ENCODE peak calls at places on chromosomes 13 and 19, in seven cellular contexts. One of them, this sample, is unnamed.

GRCh38 chr13:40190656-40191100 is 475.8 kb downstream of the FOXO1 start:
- DNase-seq in GM03348: peak
- DNase-seq in stimulated activated CD4-positive, alpha-beta T cell treated with anti-CD3 and anti-CD28 coated beads, Interleukin-12 subunit alpha, Interleukin-12 subunit beta, amount 100 ng/mL, for 48 hours: peak
- DNase-seq in activated T-cell treated with anti-CD3 and anti-CD28 coated beads for 4 hours: peak
- DNase-seq in T-cell: peak
- DNase-seq in GM10248: no peak
- DNase-seq in T-helper 1 cell: peak
- DNase-seq in this sample: peak

GRCh38 chr13:47241446-47241845 is 344.6 kb upstream of the HTR2A start:
- DNase-seq in GM03348: no peak
- DNase-seq in T-cell: no peak
- DNase-seq in activated T-cell treated with anti-CD3 and anti-CD28 coated beads for 4 hours: no peak
- DNase-seq in stimulated activated CD4-positive, alpha-beta T cell treated with anti-CD3 and anti-CD28 coated beads, Interleukin-12 subunit alpha, Interleukin-12 subunit beta, amount 100 ng/mL, for 48 hours: no peak
- DNase-seq in T-helper 1 cell: no peak
- DNase-seq in GM10248: no peak
- DNase-seq in this sample: no peak

GRCh38 chr19:16293133-16294085 is 31.2 kb upstream of the KLF2 start:
- DNase-seq in stimulated activated CD4-positive, alpha-beta T cell treated with anti-CD3 and anti-CD28 coated beads, Interleukin-12 subunit alpha, Interleukin-12 subunit beta, amount 100 ng/mL, for 48 hours: no peak
- DNase-seq in GM03348: peak
- DNase-seq in T-helper 1 cell: no peak
- DNase-seq in activated T-cell treated with anti-CD3 and anti-CD28 coated beads for 4 hours: no peak
- DNase-seq in T-cell: no peak
- DNase-seq in GM10248: no peak
- DNase-seq in this sample: no peak

GRCh38 chr13:73720216-73720840 is 413.9 kb downstream of the KLF12 start:
- DNase-seq in activated T-cell treated with anti-CD3 and anti-CD28 coated beads for 4 hours: no peak
- DNase-seq in T-cell: no peak
- DNase-seq in T-helper 1 cell: no peak
- DNase-seq in GM03348: no peak
- DNase-seq in stimulated activated CD4-positive, alpha-beta T cell treated with anti-CD3 and anti-CD28 coated beads, Interleukin-12 subunit alpha, Interleukin-12 subunit beta, amount 100 ng/mL, for 48 hours: no peak
- DNase-seq in GM10248: no peak
- DNase-seq in this sample: no peak

GRCh38 chr19:48452255-48452654 is 3.1 kb upstream of the KCNJ14 start:
- DNase-seq in GM10248: no peak
- DNase-seq in T-helper 1 cell: no peak
- DNase-seq in stimulated activated CD4-positive, alpha-beta T cell treated with anti-CD3 and anti-CD28 coated beads, Interleukin-12 subunit alpha, Interleukin-12 subunit beta, amount 100 ng/mL, for 48 hours: no peak
- DNase-seq in GM03348: no peak
- DNase-seq in T-cell: no peak
- DNase-seq in activated T-cell treated with anti-CD3 and anti-CD28 coated beads for 4 hours: no peak
- DNase-seq in this sample: no peak

GRCh38 chr19:35869327-35870123 is 1.2 kb downstream of the APLP1 start:
- DNase-seq in activated T-cell treated with anti-CD3 and anti-CD28 coated beads for 4 hours: peak
- DNase-seq in GM03348: peak
- DNase-seq in T-helper 1 cell: peak
- DNase-seq in T-cell: peak
- DNase-seq in stimulated activated CD4-positive, alpha-beta T cell treated with anti-CD3 and anti-CD28 coated beads, Interleukin-12 subunit alpha, Interleukin-12 subunit beta, amount 100 ng/mL, for 48 hours: peak
- DNase-seq in GM10248: peak
- DNase-seq in this sample: peak

GRCh38 chr19:7970716-7971448 is 27.4 kb upstream of the TIMM44 start:
- DNase-seq in activated T-cell treated with anti-CD3 and anti-CD28 coated beads for 4 hours: no peak
- DNase-seq in T-helper 1 cell: no peak
- DNase-seq in GM03348: peak
- DNase-seq in stimulated activated CD4-positive, alpha-beta T cell treated with anti-CD3 and anti-CD28 coated beads, Interleukin-12 subunit alpha, Interleukin-12 subunit beta, amount 100 ng/mL, for 48 hours: no peak
- DNase-seq in GM10248: peak
- DNase-seq in T-cell: no peak
- DNase-seq in this sample: peak

GRCh38 chr19:4844348-4845179 is 13.1 kb upstream of the TICAM1 start:
- DNase-seq in GM03348: peak
- DNase-seq in activated T-cell treated with anti-CD3 and anti-CD28 coated beads for 4 hours: no peak
- DNase-seq in stimulated activated CD4-positive, alpha-beta T cell treated with anti-CD3 and anti-CD28 coated beads, Interleukin-12 subunit alpha, Interleukin-12 subunit beta, amount 100 ng/mL, for 48 hours: no peak
- DNase-seq in T-cell: no peak
- DNase-seq in T-helper 1 cell: no peak
- DNase-seq in GM10248: no peak
- DNase-seq in this sample: no peak

GRCh38 chr19:17107546-17108452 is 32.2 kb downstream of the MYO9B start:
- DNase-seq in T-helper 1 cell: no peak
- DNase-seq in GM10248: no peak
- DNase-seq in activated T-cell treated with anti-CD3 and anti-CD28 coated beads for 4 hours: no peak
- DNase-seq in stimulated activated CD4-positive, alpha-beta T cell treated with anti-CD3 and anti-CD28 coated beads, Interleukin-12 subunit alpha, Interleukin-12 subunit beta, amount 100 ng/mL, for 48 hours: no peak
- DNase-seq in T-cell: no peak
- DNase-seq in GM03348: peak
- DNase-seq in this sample: no peak

GRCh38 chr13:40273173-40274000 is 393.1 kb downstream of the FOXO1 start:
- DNase-seq in stimulated activated CD4-positive, alpha-beta T cell treated with anti-CD3 and anti-CD28 coated beads, Interleukin-12 subunit alpha, Interleukin-12 subunit beta, amount 100 ng/mL, for 48 hours: no peak
- DNase-seq in GM03348: no peak
- DNase-seq in GM10248: no peak
- DNase-seq in T-cell: no peak
- DNase-seq in T-helper 1 cell: no peak
- DNase-seq in activated T-cell treated with anti-CD3 and anti-CD28 coated beads for 4 hours: no peak
- DNase-seq in this sample: no peak

GRCh38 chr19:10431254-10431942 is 11.1 kb downstream of the PDE4A start:
- DNase-seq in T-cell: peak
- DNase-seq in GM03348: peak
- DNase-seq in GM10248: peak
- DNase-seq in activated T-cell treated with anti-CD3 and anti-CD28 coated beads for 4 hours: no peak
- DNase-seq in T-helper 1 cell: no peak
- DNase-seq in stimulated activated CD4-positive, alpha-beta T cell treated with anti-CD3 and anti-CD28 coated beads, Interleukin-12 subunit alpha, Interleukin-12 subunit beta, amount 100 ng/mL, for 48 hours: no peak
- DNase-seq in this sample: peak

GRCh38 chr13:25796474-25796873 is 255.3 kb downstream of the SHISA2 start:
- DNase-seq in GM03348: no peak
- DNase-seq in GM10248: no peak
- DNase-seq in stimulated activated CD4-positive, alpha-beta T cell treated with anti-CD3 and anti-CD28 coated beads, Interleukin-12 subunit alpha, Interleukin-12 subunit beta, amount 100 ng/mL, for 48 hours: no peak
- DNase-seq in T-helper 1 cell: no peak
- DNase-seq in T-cell: no peak
- DNase-seq in activated T-cell treated with anti-CD3 and anti-CD28 coated beads for 4 hours: no peak
- DNase-seq in this sample: no peak

GRCh38 chr13:97648171-97648880 is 214.4 kb downstream of the RAP2A start:
- DNase-seq in stimulated activated CD4-positive, alpha-beta T cell treated with anti-CD3 and anti-CD28 coated beads, Interleukin-12 subunit alpha, Interleukin-12 subunit beta, amount 100 ng/mL, for 48 hours: no peak
- DNase-seq in T-helper 1 cell: no peak
- DNase-seq in GM10248: no peak
- DNase-seq in activated T-cell treated with anti-CD3 and anti-CD28 coated beads for 4 hours: no peak
- DNase-seq in GM03348: no peak
- DNase-seq in T-cell: no peak
- DNase-seq in this sample: no peak

GRCh38 chr13:21001471-21001870 is 59.9 kb downstream of the LATS2 start:
- DNase-seq in stimulated activated CD4-positive, alpha-beta T cell treated with anti-CD3 and anti-CD28 coated beads, Interleukin-12 subunit alpha, Interleukin-12 subunit beta, amount 100 ng/mL, for 48 hours: no peak
- DNase-seq in GM03348: no peak
- DNase-seq in T-helper 1 cell: no peak
- DNase-seq in activated T-cell treated with anti-CD3 and anti-CD28 coated beads for 4 hours: no peak
- DNase-seq in T-cell: no peak
- DNase-seq in GM10248: no peak
- DNase-seq in this sample: no peak

GRCh38 chr19:12872941-12873890 is 8.0 kb downstream of the DNASE2 start:
- DNase-seq in activated T-cell treated with anti-CD3 and anti-CD28 coated beads for 4 hours: no peak
- DNase-seq in stimulated activated CD4-positive, alpha-beta T cell treated with anti-CD3 and anti-CD28 coated beads, Interleukin-12 subunit alpha, Interleukin-12 subunit beta, amount 100 ng/mL, for 48 hours: peak
- DNase-seq in T-helper 1 cell: peak
- DNase-seq in GM10248: peak
- DNase-seq in T-cell: peak
- DNase-seq in GM03348: peak
- DNase-seq in this sample: peak

GRCh38 chr13:29684441-29684840 is 89.0 kb upstream of the SLC7A1 start:
- DNase-seq in GM03348: peak
- DNase-seq in GM10248: no peak
- DNase-seq in T-cell: no peak
- DNase-seq in stimulated activated CD4-positive, alpha-beta T cell treated with anti-CD3 and anti-CD28 coated beads, Interleukin-12 subunit alpha, Interleukin-12 subunit beta, amount 100 ng/mL, for 48 hours: no peak
- DNase-seq in T-helper 1 cell: no peak
- DNase-seq in activated T-cell treated with anti-CD3 and anti-CD28 coated beads for 4 hours: no peak
- DNase-seq in this sample: no peak

GRCh38 chr19:54096642-54097106 is 3.9 kb downstream of the OSCAR start:
- DNase-seq in T-helper 1 cell: peak
- DNase-seq in activated T-cell treated with anti-CD3 and anti-CD28 coated beads for 4 hours: no peak
- DNase-seq in T-cell: no peak
- DNase-seq in GM03348: peak
- DNase-seq in GM10248: peak
- DNase-seq in stimulated activated CD4-positive, alpha-beta T cell treated with anti-CD3 and anti-CD28 coated beads, Interleukin-12 subunit alpha, Interleukin-12 subunit beta, amount 100 ng/mL, for 48 hours: no peak
- DNase-seq in this sample: no peak

GRCh38 chr13:110506859-110507566 is 54.5 kb downstream of the RAB20 start:
- DNase-seq in activated T-cell treated with anti-CD3 and anti-CD28 coated beads for 4 hours: no peak
- DNase-seq in T-helper 1 cell: no peak
- DNase-seq in GM10248: no peak
- DNase-seq in stimulated activated CD4-positive, alpha-beta T cell treated with anti-CD3 and anti-CD28 coated beads, Interleukin-12 subunit alpha, Interleukin-12 subunit beta, amount 100 ng/mL, for 48 hours: no peak
- DNase-seq in T-cell: no peak
- DNase-seq in GM03348: no peak
- DNase-seq in this sample: no peak

GRCh38 chr19:46388311-46389095 is 24.9 kb downstream of the CCDC8 start:
- DNase-seq in activated T-cell treated with anti-CD3 and anti-CD28 coated beads for 4 hours: no peak
- DNase-seq in stimulated activated CD4-positive, alpha-beta T cell treated with anti-CD3 and anti-CD28 coated beads, Interleukin-12 subunit alpha, Interleukin-12 subunit beta, amount 100 ng/mL, for 48 hours: no peak
- DNase-seq in GM10248: no peak
- DNase-seq in T-cell: no peak
- DNase-seq in T-helper 1 cell: no peak
- DNase-seq in GM03348: no peak
- DNase-seq in this sample: no peak

GRCh38 chr19:4821265-4821664 is 10.2 kb downstream of the TICAM1 start:
- DNase-seq in stimulated activated CD4-positive, alpha-beta T cell treated with anti-CD3 and anti-CD28 coated beads, Interleukin-12 subunit alpha, Interleukin-12 subunit beta, amount 100 ng/mL, for 48 hours: no peak
- DNase-seq in GM10248: no peak
- DNase-seq in T-cell: no peak
- DNase-seq in GM03348: no peak
- DNase-seq in activated T-cell treated with anti-CD3 and anti-CD28 coated beads for 4 hours: no peak
- DNase-seq in T-helper 1 cell: no peak
- DNase-seq in this sample: no peak

GRCh38 chr13:103036268-103036667 is 29.9 kb downstream of the SLC10A2 start:
- DNase-seq in GM10248: no peak
- DNase-seq in GM03348: no peak
- DNase-seq in T-cell: no peak
- DNase-seq in T-helper 1 cell: no peak
- DNase-seq in activated T-cell treated with anti-CD3 and anti-CD28 coated beads for 4 hours: no peak
- DNase-seq in stimulated activated CD4-positive, alpha-beta T cell treated with anti-CD3 and anti-CD28 coated beads, Interleukin-12 subunit alpha, Interleukin-12 subunit beta, amount 100 ng/mL, for 48 hours: no peak
- DNase-seq in this sample: no peak

GRCh38 chr13:73874460-73874859 is 259.7 kb downstream of the KLF12 start:
- DNase-seq in GM03348: no peak
- DNase-seq in T-cell: no peak
- DNase-seq in stimulated activated CD4-positive, alpha-beta T cell treated with anti-CD3 and anti-CD28 coated beads, Interleukin-12 subunit alpha, Interleukin-12 subunit beta, amount 100 ng/mL, for 48 hours: no peak
- DNase-seq in GM10248: no peak
- DNase-seq in activated T-cell treated with anti-CD3 and anti-CD28 coated beads for 4 hours: no peak
- DNase-seq in T-helper 1 cell: no peak
- DNase-seq in this sample: no peak

GRCh38 chr19:34669305-34669704 is 7.7 kb downstream of the SCGB2B2 start:
- DNase-seq in stimulated activated CD4-positive, alpha-beta T cell treated with anti-CD3 and anti-CD28 coated beads, Interleukin-12 subunit alpha, Interleukin-12 subunit beta, amount 100 ng/mL, for 48 hours: no peak
- DNase-seq in GM03348: no peak
- DNase-seq in T-cell: no peak
- DNase-seq in activated T-cell treated with anti-CD3 and anti-CD28 coated beads for 4 hours: no peak
- DNase-seq in GM10248: no peak
- DNase-seq in T-helper 1 cell: no peak
- DNase-seq in this sample: no peak

GRCh38 chr19:45774765-45775164 is 5.7 kb upstream of the SIX5 start:
- DNase-seq in T-cell: no peak
- DNase-seq in activated T-cell treated with anti-CD3 and anti-CD28 coated beads for 4 hours: no peak
- DNase-seq in GM03348: no peak
- DNase-seq in GM10248: no peak
- DNase-seq in T-helper 1 cell: no peak
- DNase-seq in stimulated activated CD4-positive, alpha-beta T cell treated with anti-CD3 and anti-CD28 coated beads, Interleukin-12 subunit alpha, Interleukin-12 subunit beta, amount 100 ng/mL, for 48 hours: no peak
- DNase-seq in this sample: no peak

GRCh38 chr19:6126335-6126974 is 9.0 kb upstream of the ACSBG2 start:
- DNase-seq in stimulated activated CD4-positive, alpha-beta T cell treated with anti-CD3 and anti-CD28 coated beads, Interleukin-12 subunit alpha, Interleukin-12 subunit beta, amount 100 ng/mL, for 48 hours: no peak
- DNase-seq in GM10248: peak
- DNase-seq in activated T-cell treated with anti-CD3 and anti-CD28 coated beads for 4 hours: no peak
- DNase-seq in GM03348: peak
- DNase-seq in T-helper 1 cell: peak
- DNase-seq in T-cell: no peak
- DNase-seq in this sample: peak

GRCh38 chr19:6092329-6093286 is 17.7 kb downstream of the RFX2 start:
- DNase-seq in activated T-cell treated with anti-CD3 and anti-CD28 coated beads for 4 hours: no peak
- DNase-seq in T-helper 1 cell: no peak
- DNase-seq in stimulated activated CD4-positive, alpha-beta T cell treated with anti-CD3 and anti-CD28 coated beads, Interleukin-12 subunit alpha, Interleukin-12 subunit beta, amount 100 ng/mL, for 48 hours: no peak
- DNase-seq in GM03348: peak
- DNase-seq in T-cell: no peak
- DNase-seq in GM10248: no peak
- DNase-seq in this sample: no peak

GRCh38 chr19:31930401-31930800 is 415.0 kb upstream of the ZNF507 start:
- DNase-seq in GM10248: no peak
- DNase-seq in GM03348: no peak
- DNase-seq in stimulated activated CD4-positive, alpha-beta T cell treated with anti-CD3 and anti-CD28 coated beads, Interleukin-12 subunit alpha, Interleukin-12 subunit beta, amount 100 ng/mL, for 48 hours: no peak
- DNase-seq in T-cell: no peak
- DNase-seq in T-helper 1 cell: no peak
- DNase-seq in activated T-cell treated with anti-CD3 and anti-CD28 coated beads for 4 hours: no peak
- DNase-seq in this sample: no peak

GRCh38 chr19:41871573-41872383 is 5.3 kb upstream of the CD79A start:
- DNase-seq in GM03348: no peak
- DNase-seq in stimulated activated CD4-positive, alpha-beta T cell treated with anti-CD3 and anti-CD28 coated beads, Interleukin-12 subunit alpha, Interleukin-12 subunit beta, amount 100 ng/mL, for 48 hours: peak
- DNase-seq in GM10248: peak
- DNase-seq in T-cell: peak
- DNase-seq in activated T-cell treated with anti-CD3 and anti-CD28 coated beads for 4 hours: no peak
- DNase-seq in T-helper 1 cell: peak
- DNase-seq in this sample: peak

GRCh38 chr19:3899531-3900294 is 19.2 kb downstream of the ATCAY start:
- DNase-seq in T-cell: no peak
- DNase-seq in GM10248: no peak
- DNase-seq in GM03348: no peak
- DNase-seq in activated T-cell treated with anti-CD3 and anti-CD28 coated beads for 4 hours: no peak
- DNase-seq in stimulated activated CD4-positive, alpha-beta T cell treated with anti-CD3 and anti-CD28 coated beads, Interleukin-12 subunit alpha, Interleukin-12 subunit beta, amount 100 ng/mL, for 48 hours: no peak
- DNase-seq in T-helper 1 cell: no peak
- DNase-seq in this sample: no peak

GRCh38 chr13:42041684-42042035 is 6.8 kb upstream of the DGKH start:
- DNase-seq in T-cell: no peak
- DNase-seq in activated T-cell treated with anti-CD3 and anti-CD28 coated beads for 4 hours: no peak
- DNase-seq in T-helper 1 cell: no peak
- DNase-seq in GM03348: peak
- DNase-seq in stimulated activated CD4-positive, alpha-beta T cell treated with anti-CD3 and anti-CD28 coated beads, Interleukin-12 subunit alpha, Interleukin-12 subunit beta, amount 100 ng/mL, for 48 hours: no peak
- DNase-seq in GM10248: peak
- DNase-seq in this sample: no peak

GRCh38 chr13:79451500-79451962 is 29.4 kb upstream of the NDFIP2 start:
- DNase-seq in T-helper 1 cell: peak
- DNase-seq in GM10248: peak
- DNase-seq in T-cell: peak
- DNase-seq in activated T-cell treated with anti-CD3 and anti-CD28 coated beads for 4 hours: peak
- DNase-seq in GM03348: peak
- DNase-seq in stimulated activated CD4-positive, alpha-beta T cell treated with anti-CD3 and anti-CD28 coated beads, Interleukin-12 subunit alpha, Interleukin-12 subunit beta, amount 100 ng/mL, for 48 hours: peak
- DNase-seq in this sample: peak

GRCh38 chr13:30116379-30116778 is 191.0 kb downstream of the KATNAL1 start:
- DNase-seq in stimulated activated CD4-positive, alpha-beta T cell treated with anti-CD3 and anti-CD28 coated beads, Interleukin-12 subunit alpha, Interleukin-12 subunit beta, amount 100 ng/mL, for 48 hours: no peak
- DNase-seq in GM10248: no peak
- DNase-seq in activated T-cell treated with anti-CD3 and anti-CD28 coated beads for 4 hours: no peak
- DNase-seq in T-cell: no peak
- DNase-seq in GM03348: no peak
- DNase-seq in T-helper 1 cell: no peak
- DNase-seq in this sample: no peak

GRCh38 chr13:75931116-75931515 is 295.0 kb downstream of the LMO7 start:
- DNase-seq in activated T-cell treated with anti-CD3 and anti-CD28 coated beads for 4 hours: no peak
- DNase-seq in T-helper 1 cell: no peak
- DNase-seq in stimulated activated CD4-positive, alpha-beta T cell treated with anti-CD3 and anti-CD28 coated beads, Interleukin-12 subunit alpha, Interleukin-12 subunit beta, amount 100 ng/mL, for 48 hours: no peak
- DNase-seq in T-cell: no peak
- DNase-seq in GM10248: no peak
- DNase-seq in GM03348: no peak
- DNase-seq in this sample: no peak

GRCh38 chr19:54465367-54466109 is 2.0 kb upstream of the LENG9 start:
- DNase-seq in activated T-cell treated with anti-CD3 and anti-CD28 coated beads for 4 hours: no peak
- DNase-seq in GM03348: no peak
- DNase-seq in GM10248: no peak
- DNase-seq in T-cell: no peak
- DNase-seq in T-helper 1 cell: no peak
- DNase-seq in stimulated activated CD4-positive, alpha-beta T cell treated with anti-CD3 and anti-CD28 coated beads, Interleukin-12 subunit alpha, Interleukin-12 subunit beta, amount 100 ng/mL, for 48 hours: no peak
- DNase-seq in this sample: no peak

GRCh38 chr13:81012031-81012430 is 671.1 kb upstream of the SPRY2 start:
- DNase-seq in stimulated activated CD4-positive, alpha-beta T cell treated with anti-CD3 and anti-CD28 coated beads, Interleukin-12 subunit alpha, Interleukin-12 subunit beta, amount 100 ng/mL, for 48 hours: no peak
- DNase-seq in T-helper 1 cell: no peak
- DNase-seq in activated T-cell treated with anti-CD3 and anti-CD28 coated beads for 4 hours: no peak
- DNase-seq in T-cell: no peak
- DNase-seq in GM10248: no peak
- DNase-seq in GM03348: no peak
- DNase-seq in this sample: no peak

GRCh38 chr19:42032428-42032827 is 37.6 kb downstream of the GRIK5 start:
- DNase-seq in GM10248: no peak
- DNase-seq in T-cell: no peak
- DNase-seq in stimulated activated CD4-positive, alpha-beta T cell treated with anti-CD3 and anti-CD28 coated beads, Interleukin-12 subunit alpha, Interleukin-12 subunit beta, amount 100 ng/mL, for 48 hours: no peak
- DNase-seq in activated T-cell treated with anti-CD3 and anti-CD28 coated beads for 4 hours: no peak
- DNase-seq in T-helper 1 cell: no peak
- DNase-seq in GM03348: no peak
- DNase-seq in this sample: no peak

GRCh38 chr19:3146677-3147100 is 10.9 kb downstream of the GNA15 start:
- DNase-seq in T-helper 1 cell: peak
- DNase-seq in T-cell: peak
- DNase-seq in stimulated activated CD4-positive, alpha-beta T cell treated with anti-CD3 and anti-CD28 coated beads, Interleukin-12 subunit alpha, Interleukin-12 subunit beta, amount 100 ng/mL, for 48 hours: peak
- DNase-seq in activated T-cell treated with anti-CD3 and anti-CD28 coated beads for 4 hours: peak
- DNase-seq in GM10248: no peak
- DNase-seq in GM03348: no peak
- DNase-seq in this sample: peak

GRCh38 chr13:19646062-19646461 is 12.6 kb downstream of the MPHOSPH8 start:
- DNase-seq in GM03348: no peak
- DNase-seq in GM10248: no peak
- DNase-seq in T-helper 1 cell: no peak
- DNase-seq in activated T-cell treated with anti-CD3 and anti-CD28 coated beads for 4 hours: no peak
- DNase-seq in stimulated activated CD4-positive, alpha-beta T cell treated with anti-CD3 and anti-CD28 coated beads, Interleukin-12 subunit alpha, Interleukin-12 subunit beta, amount 100 ng/mL, for 48 hours: no peak
- DNase-seq in T-cell: no peak
- DNase-seq in this sample: no peak

This sample was measured in DND-41.